ENCODE peak calls at places on chromosomes 7 and 10, in nine cellular contexts. One of them, this sample, is unnamed.

GRCh38 chr7:25353191-25353590 is 124.9 kb upstream of the NPVF start:
- DNase-seq in NCI-H2081: no peak
- DNase-seq in EH: no peak
- DNase-seq in activated CD4-positive, alpha-beta T cell treated with anti-CD3 and anti-CD28 coated beads, Interleukin-2, amount 10 ng/mL, durations not matched to agents 7 days and 5 days: no peak
- DNase-seq in NCI-H446 treated with DMSO at 0.1 percent for 48 hours: no peak
- DNase-seq in nucleus accumbens: no peak
- DNase-seq in midbrain: no peak
- DNase-seq in bronchial epithelial cell: peak
- DNase-seq in activated effector memory CD4-positive, alpha-beta T cell treated with Interleukin-2 at 50 U/mL for 16 hours: no peak
- DNase-seq in this sample: peak

GRCh38 chr10:52322941-52323340 is 8.9 kb downstream of the DKK1 start:
- DNase-seq in nucleus accumbens: no peak
- DNase-seq in activated CD4-positive, alpha-beta T cell treated with anti-CD3 and anti-CD28 coated beads, Interleukin-2, amount 10 ng/mL, durations not matched to agents 7 days and 5 days: no peak
- DNase-seq in bronchial epithelial cell: no peak
- DNase-seq in activated effector memory CD4-positive, alpha-beta T cell treated with Interleukin-2 at 50 U/mL for 16 hours: no peak
- DNase-seq in EH: peak
- DNase-seq in NCI-H2081: no peak
- DNase-seq in midbrain: no peak
- DNase-seq in NCI-H446 treated with DMSO at 0.1 percent for 48 hours: no peak
- DNase-seq in this sample: no peak

GRCh38 chr10:117511601-117512390 is 30.8 kb upstream of the EMX2 start:
- DNase-seq in bronchial epithelial cell: no peak
- DNase-seq in NCI-H2081: no peak
- DNase-seq in activated effector memory CD4-positive, alpha-beta T cell treated with Interleukin-2 at 50 U/mL for 16 hours: no peak
- DNase-seq in NCI-H446 treated with DMSO at 0.1 percent for 48 hours: no peak
- DNase-seq in EH: no peak
- DNase-seq in nucleus accumbens: no peak
- DNase-seq in activated CD4-positive, alpha-beta T cell treated with anti-CD3 and anti-CD28 coated beads, Interleukin-2, amount 10 ng/mL, durations not matched to agents 7 days and 5 days: no peak
- DNase-seq in midbrain: no peak
- DNase-seq in this sample: no peak

GRCh38 chr7:2757904-2758672 is 70.1 kb downstream of the AMZ1 start:
- DNase-seq in EH: peak
- DNase-seq in nucleus accumbens: no peak
- DNase-seq in bronchial epithelial cell: peak
- DNase-seq in activated CD4-positive, alpha-beta T cell treated with anti-CD3 and anti-CD28 coated beads, Interleukin-2, amount 10 ng/mL, durations not matched to agents 7 days and 5 days: peak
- DNase-seq in NCI-H446 treated with DMSO at 0.1 percent for 48 hours: peak
- DNase-seq in NCI-H2081: no peak
- DNase-seq in midbrain: no peak
- DNase-seq in activated effector memory CD4-positive, alpha-beta T cell treated with Interleukin-2 at 50 U/mL for 16 hours: peak
- DNase-seq in this sample: peak

GRCh38 chr10:44763331-44763730 is 147.8 kb upstream of the TMEM72 start:
- DNase-seq in nucleus accumbens: no peak
- DNase-seq in activated CD4-positive, alpha-beta T cell treated with anti-CD3 and anti-CD28 coated beads, Interleukin-2, amount 10 ng/mL, durations not matched to agents 7 days and 5 days: no peak
- DNase-seq in EH: no peak
- DNase-seq in midbrain: no peak
- DNase-seq in NCI-H2081: no peak
- DNase-seq in NCI-H446 treated with DMSO at 0.1 percent for 48 hours: no peak
- DNase-seq in activated effector memory CD4-positive, alpha-beta T cell treated with Interleukin-2 at 50 U/mL for 16 hours: no peak
- DNase-seq in bronchial epithelial cell: no peak
- DNase-seq in this sample: no peak

GRCh38 chr10:52098130-52098529 is 216.0 kb upstream of the DKK1 start:
- DNase-seq in activated CD4-positive, alpha-beta T cell treated with anti-CD3 and anti-CD28 coated beads, Interleukin-2, amount 10 ng/mL, durations not matched to agents 7 days and 5 days: no peak
- DNase-seq in NCI-H446 treated with DMSO at 0.1 percent for 48 hours: no peak
- DNase-seq in activated effector memory CD4-positive, alpha-beta T cell treated with Interleukin-2 at 50 U/mL for 16 hours: no peak
- DNase-seq in EH: no peak
- DNase-seq in bronchial epithelial cell: no peak
- DNase-seq in midbrain: no peak
- DNase-seq in nucleus accumbens: no peak
- DNase-seq in NCI-H2081: no peak
- DNase-seq in this sample: no peak

GRCh38 chr10:6695519-6695918 is 115.4 kb upstream of the PRKCQ start:
- DNase-seq in nucleus accumbens: no peak
- DNase-seq in EH: no peak
- DNase-seq in midbrain: no peak
- DNase-seq in NCI-H446 treated with DMSO at 0.1 percent for 48 hours: no peak
- DNase-seq in bronchial epithelial cell: no peak
- DNase-seq in activated CD4-positive, alpha-beta T cell treated with anti-CD3 and anti-CD28 coated beads, Interleukin-2, amount 10 ng/mL, durations not matched to agents 7 days and 5 days: no peak
- DNase-seq in activated effector memory CD4-positive, alpha-beta T cell treated with Interleukin-2 at 50 U/mL for 16 hours: no peak
- DNase-seq in NCI-H2081: no peak
- DNase-seq in this sample: no peak

GRCh38 chr7:122123746-122124145 is 20.3 kb downstream of the AASS start:
- DNase-seq in activated CD4-positive, alpha-beta T cell treated with anti-CD3 and anti-CD28 coated beads, Interleukin-2, amount 10 ng/mL, durations not matched to agents 7 days and 5 days: no peak
- DNase-seq in activated effector memory CD4-positive, alpha-beta T cell treated with Interleukin-2 at 50 U/mL for 16 hours: no peak
- DNase-seq in nucleus accumbens: no peak
- DNase-seq in EH: peak
- DNase-seq in NCI-H446 treated with DMSO at 0.1 percent for 48 hours: no peak
- DNase-seq in midbrain: no peak
- DNase-seq in NCI-H2081: no peak
- DNase-seq in bronchial epithelial cell: peak
- DNase-seq in this sample: no peak

GRCh38 chr10:89074120-89074519 is 83.5 kb downstream of the FAS start:
- DNase-seq in NCI-H446 treated with DMSO at 0.1 percent for 48 hours: no peak
- DNase-seq in bronchial epithelial cell: no peak
- DNase-seq in activated effector memory CD4-positive, alpha-beta T cell treated with Interleukin-2 at 50 U/mL for 16 hours: no peak
- DNase-seq in NCI-H2081: no peak
- DNase-seq in midbrain: no peak
- DNase-seq in nucleus accumbens: no peak
- DNase-seq in activated CD4-positive, alpha-beta T cell treated with anti-CD3 and anti-CD28 coated beads, Interleukin-2, amount 10 ng/mL, durations not matched to agents 7 days and 5 days: no peak
- DNase-seq in EH: no peak
- DNase-seq in this sample: peak